ENCODE peak calls at places on chromosomes 11 and 22, in five cellular contexts. Z, W, Q, D and M are unnamed samples.

GRCh38 chr11:58024601-58025091 is 965 bp downstream of the OR9Q1 start:
- DNase-seq in Z (no peak), W (no peak), Q (no peak), D (no peak), M (no peak)

GRCh38 chr11:2432171-2432621 is 12.1 kb downstream of the TRPM5 start:
- DNase-seq in Z (no peak), W (no peak), Q (no peak), D (no peak), M (no peak)

GRCh38 chr22:24418786-24419479 is 8.5 kb upstream of the ADORA2A start:
- DNase-seq in Z (peak), W (no peak), Q (no peak), D (no peak), M (no peak)

GRCh38 chr11:66289548-66290331 is 797 bp upstream of the YIF1A start:
- DNase-seq in Z (no peak), W (no peak), Q (no peak), D (peak), M (peak)

GRCh38 chr11:46603704-46604308 is 10.0 kb upstream of the AMBRA1 start:
- DNase-seq in Z (no peak), W (no peak), Q (no peak), D (no peak), M (no peak)

GRCh38 chr22:32883131-32883530 is 81.6 kb downstream of the TIMP3 start:
- DNase-seq in Z (no peak), W (no peak), Q (no peak), D (no peak), M (no peak)

GRCh38 chr11:108836541-108836940 is 171.7 kb downstream of the DDX10 start:
- DNase-seq in Z (no peak), W (no peak), Q (no peak), D (no peak), M (no peak)

GRCh38 chr11:57680552-57680874 is 12.6 kb downstream of the ZDHHC5 start:
- DNase-seq in Z (no peak), W (peak), Q (no peak), D (no peak), M (no peak)

GRCh38 chr22:24772493-24773220 is 1.9 kb downstream of the PIWIL3 start:
- DNase-seq in Z (no peak), W (peak), Q (peak), D (no peak), M (no peak)

GRCh38 chr11:46279393-46280099 is 2.1 kb downstream of the CREB3L1 start:
- DNase-seq in Z (peak), W (peak), Q (no peak), D (no peak), M (no peak)